ENCODE peak calls at places on chromosomes 3 and 15, in five cellular contexts. G is GM12865; I is AG08395; T is naive thymus-derived CD8-positive, alpha-beta T cell; N is fibroblast of lung. V is an unnamed sample.

GRCh38 chr3:12158387-12159226 is at the start of gene TIMP4:
- DNase-seq in G (no peak), T (no peak), I (peak), N (peak), V (no peak)

GRCh38 chr15:41550066-41550805 is 6.2 kb upstream of the RPAP1 start:
- DNase-seq in I (no peak), N (no peak), G (no peak), T (no peak), V (no peak)

GRCh38 chr3:158709666-158710083 is 22.6 kb downstream of the RARRES1 start:
- DNase-seq in N (peak), I (peak), G (no peak), T (no peak), V (no peak)

GRCh38 chr3:71391361-71391760 is 192.2 kb downstream of the FOXP1 start:
- DNase-seq in T (no peak), G (no peak), I (no peak), N (no peak), V (no peak)

GRCh38 chr15:63439536-63440264 is 58.1 kb upstream of the CA12 start:
- DNase-seq in G (no peak), T (no peak), N (no peak), I (peak), V (peak)

GRCh38 chr15:58070801-58071418 is 5.4 kb upstream of the ALDH1A2 start:
- DNase-seq in N (peak), G (peak), T (peak), I (peak), V (no peak)

GRCh38 chr3:50121416-50122032 is 32.8 kb downstream of the RBM5 start:
- DNase-seq in I (peak), N (peak), T (peak), G (peak), V (peak)

GRCh38 chr3:88469216-88469615 is 319.5 kb downstream of the C3orf38 start:
- DNase-seq in I (no peak), G (no peak), T (no peak), N (no peak), V (no peak)

GRCh38 chr15:40051616-40052415 is 12.8 kb upstream of the SRP14 start:
- DNase-seq in T (no peak), G (no peak), N (no peak), I (no peak), V (no peak)

GRCh38 chr3:21435871-21436270 is 315.1 kb downstream of the ZNF385D start:
- DNase-seq in T (no peak), I (peak), N (peak), G (no peak), V (peak)

GRCh38 chr15:80367094-80367493 is 37.1 kb upstream of the ARNT2 start:
- DNase-seq in N (peak), I (no peak), T (no peak), G (peak), V (no peak)

GRCh38 chr3:108119398-108120109 is 28.7 kb upstream of the CD47 start:
- DNase-seq in I (no peak), T (no peak), G (no peak), N (no peak), V (no peak)

GRCh38 chr15:99651023-99651807 is 82.0 kb downstream of the LYSMD4 start:
- DNase-seq in G (no peak), T (no peak), I (peak), N (peak), V (no peak)

GRCh38 chr3:101081446-101081845 is 88.2 kb upstream of the ABI3BP start:
- DNase-seq in T (no peak), N (no peak), G (no peak), I (no peak), V (no peak)

GRCh38 chr3:112303811-112304325 is 9.9 kb upstream of the SLC9C1 start:
- DNase-seq in I (peak), T (no peak), G (peak), N (peak), V (no peak)

GRCh38 chr3:101722394-101723173 is 1.8 kb upstream of the CEP97 start:
- DNase-seq in N (no peak), I (no peak), G (peak), T (no peak), V (no peak)

GRCh38 chr15:73786518-73786917 is 33.4 kb upstream of the INSYN1 start:
- DNase-seq in I (no peak), N (no peak), G (no peak), T (no peak), V (no peak)

GRCh38 chr15:70324001-70324974 is 226.6 kb upstream of the TLE3 start:
- DNase-seq in I (peak), G (no peak), T (no peak), N (peak), V (no peak)

GRCh38 chr3:106068795-106069194 is 200.0 kb upstream of the CBLB start:
- DNase-seq in I (peak), N (peak), T (no peak), G (peak), V (no peak)

GRCh38 chr3:196559826-196560225 is 8.5 kb downstream of the WDR53 start:
- DNase-seq in T (no peak), I (no peak), N (no peak), G (no peak), V (no peak)

GRCh38 chr3:118682916-118683315 is 351.7 kb downstream of the IGSF11 start:
- DNase-seq in G (no peak), I (no peak), T (no peak), N (peak), V (no peak)

GRCh38 chr3:31862861-31863260 is 118.2 kb downstream of the OSBPL10 start:
- DNase-seq in I (no peak), N (peak), T (no peak), G (no peak), V (no peak)

GRCh38 chr3:190375671-190376070 is 12.3 kb upstream of the CLDN16 start:
- DNase-seq in I (no peak), T (no peak), N (no peak), G (no peak), V (no peak)

GRCh38 chr3:102510663-102511062 is 75.8 kb downstream of the ZPLD1 start:
- DNase-seq in G (no peak), N (peak), T (no peak), I (no peak), V (no peak)

GRCh38 chr3:146770301-146770700 is 165.2 kb upstream of the PLSCR5 start:
- DNase-seq in N (no peak), T (no peak), G (no peak), I (no peak), V (no peak)

GRCh38 chr3:56187051-56187450 is 281.2 kb downstream of the ERC2 start:
- DNase-seq in I (no peak), G (no peak), N (no peak), T (no peak), V (no peak)

GRCh38 chr3:47612178-47612577 is 33.5 kb upstream of the CSPG5 start:
- DNase-seq in N (peak), G (no peak), I (peak), T (no peak), V (no peak)

GRCh38 chr3:17234382-17234781 is 349.6 kb downstream of the PLCL2 start:
- DNase-seq in N (no peak), I (no peak), T (no peak), G (no peak), V (no peak)

GRCh38 chr15:48459571-48460461 is 128.6 kb downstream of the DUT start:
- DNase-seq in N (peak), T (no peak), I (peak), G (no peak), V (no peak)

GRCh38 chr3:135975053-135975452 is 9.5 kb downstream of the PPP2R3A start:
- DNase-seq in T (no peak), I (no peak), N (no peak), G (no peak), V (no peak)

GRCh38 chr3:27357665-27358258 is 11.4 kb downstream of the NEK10 start:
- DNase-seq in N (peak), T (no peak), G (peak), I (peak), V (peak)

GRCh38 chr15:66130496-66131014 is 123.0 kb downstream of the MEGF11 start:
- DNase-seq in I (no peak), N (no peak), T (no peak), G (no peak), V (no peak)

GRCh38 chr3:102529452-102529851 is 94.6 kb downstream of the ZPLD1 start:
- DNase-seq in T (no peak), N (peak), I (no peak), G (peak), V (peak)

V was measured in SHP77 treated with DMSO at 0.1 percent for 48 hours.